ENCODE peak calls at places on chromosomes 12 and 14, in seven cellular contexts. One of them, this sample, is unnamed.

GRCh38 chr14:55532645-55533309 is 47.2 kb upstream of the KTN1 start:
- DNase-seq in mucosa of descending colon: no peak
- DNase-seq in stimulated activated CD4-positive, alpha-beta T cell treated with anti-CD3 and anti-CD28 coated beads, Interleukin-4, amount 100 ng/mL, for 1 hour: no peak
- DNase-seq in AG09319: no peak
- DNase-seq in NCI-H1694: peak
- DNase-seq in NCI-H187 treated with DMSO at 0.1 percent for 48 hours: no peak
- DNase-seq in brain microvascular endothelial cell: no peak
- DNase-seq in this sample: no peak

GRCh38 chr14:100422556-100423420 is 99.6 kb downstream of the SLC25A47 start:
- DNase-seq in mucosa of descending colon: no peak
- DNase-seq in stimulated activated CD4-positive, alpha-beta T cell treated with anti-CD3 and anti-CD28 coated beads, Interleukin-4, amount 100 ng/mL, for 1 hour: no peak
- DNase-seq in AG09319: no peak
- DNase-seq in NCI-H1694: no peak
- DNase-seq in NCI-H187 treated with DMSO at 0.1 percent for 48 hours: no peak
- DNase-seq in brain microvascular endothelial cell: peak
- DNase-seq in this sample: no peak

GRCh38 chr14:105067969-105068301 is 2.7 kb upstream of the GPR132 start:
- DNase-seq in mucosa of descending colon: no peak
- DNase-seq in stimulated activated CD4-positive, alpha-beta T cell treated with anti-CD3 and anti-CD28 coated beads, Interleukin-4, amount 100 ng/mL, for 1 hour: no peak
- DNase-seq in AG09319: no peak
- DNase-seq in NCI-H1694: no peak
- DNase-seq in NCI-H187 treated with DMSO at 0.1 percent for 48 hours: no peak
- DNase-seq in brain microvascular endothelial cell: no peak
- DNase-seq in this sample: no peak

GRCh38 chr12:27821259-27821973 is 41.4 kb upstream of the MANSC4 start:
- DNase-seq in mucosa of descending colon: peak
- DNase-seq in stimulated activated CD4-positive, alpha-beta T cell treated with anti-CD3 and anti-CD28 coated beads, Interleukin-4, amount 100 ng/mL, for 1 hour: no peak
- DNase-seq in AG09319: peak
- DNase-seq in NCI-H1694: peak
- DNase-seq in NCI-H187 treated with DMSO at 0.1 percent for 48 hours: no peak
- DNase-seq in brain microvascular endothelial cell: peak
- DNase-seq in this sample: peak

GRCh38 chr12:94380507-94380906 is 79.2 kb downstream of the CEP83 start:
- DNase-seq in mucosa of descending colon: no peak
- DNase-seq in stimulated activated CD4-positive, alpha-beta T cell treated with anti-CD3 and anti-CD28 coated beads, Interleukin-4, amount 100 ng/mL, for 1 hour: no peak
- DNase-seq in AG09319: no peak
- DNase-seq in NCI-H1694: no peak
- DNase-seq in NCI-H187 treated with DMSO at 0.1 percent for 48 hours: no peak
- DNase-seq in brain microvascular endothelial cell: no peak
- DNase-seq in this sample: no peak

GRCh38 chr14:68782091-68782981 is 10.5 kb downstream of the ZFP36L1 start:
- DNase-seq in mucosa of descending colon: no peak
- DNase-seq in stimulated activated CD4-positive, alpha-beta T cell treated with anti-CD3 and anti-CD28 coated beads, Interleukin-4, amount 100 ng/mL, for 1 hour: no peak
- DNase-seq in AG09319: no peak
- DNase-seq in NCI-H1694: no peak
- DNase-seq in NCI-H187 treated with DMSO at 0.1 percent for 48 hours: no peak
- DNase-seq in brain microvascular endothelial cell: no peak
- DNase-seq in this sample: no peak

GRCh38 chr14:32286602-32287001 is 42.5 kb upstream of the AKAP6 start:
- DNase-seq in mucosa of descending colon: no peak
- DNase-seq in stimulated activated CD4-positive, alpha-beta T cell treated with anti-CD3 and anti-CD28 coated beads, Interleukin-4, amount 100 ng/mL, for 1 hour: no peak
- DNase-seq in AG09319: no peak
- DNase-seq in NCI-H1694: no peak
- DNase-seq in NCI-H187 treated with DMSO at 0.1 percent for 48 hours: no peak
- DNase-seq in brain microvascular endothelial cell: no peak
- DNase-seq in this sample: no peak

GRCh38 chr12:48924617-48925217 is 575 bp downstream of the FKBP11 start:
- DNase-seq in mucosa of descending colon: peak
- DNase-seq in stimulated activated CD4-positive, alpha-beta T cell treated with anti-CD3 and anti-CD28 coated beads, Interleukin-4, amount 100 ng/mL, for 1 hour: peak
- DNase-seq in AG09319: no peak
- DNase-seq in NCI-H1694: no peak
- DNase-seq in NCI-H187 treated with DMSO at 0.1 percent for 48 hours: no peak
- DNase-seq in brain microvascular endothelial cell: peak
- DNase-seq in this sample: peak

GRCh38 chr14:33634631-33635030 is 316.2 kb downstream of the EGLN3 start:
- DNase-seq in mucosa of descending colon: no peak
- DNase-seq in stimulated activated CD4-positive, alpha-beta T cell treated with anti-CD3 and anti-CD28 coated beads, Interleukin-4, amount 100 ng/mL, for 1 hour: no peak
- DNase-seq in AG09319: no peak
- DNase-seq in NCI-H1694: no peak
- DNase-seq in NCI-H187 treated with DMSO at 0.1 percent for 48 hours: no peak
- DNase-seq in brain microvascular endothelial cell: peak
- DNase-seq in this sample: no peak

GRCh38 chr12:111976291-111976690 is 36.7 kb downstream of the TMEM116 start:
- DNase-seq in mucosa of descending colon: no peak
- DNase-seq in stimulated activated CD4-positive, alpha-beta T cell treated with anti-CD3 and anti-CD28 coated beads, Interleukin-4, amount 100 ng/mL, for 1 hour: no peak
- DNase-seq in AG09319: no peak
- DNase-seq in NCI-H1694: no peak
- DNase-seq in NCI-H187 treated with DMSO at 0.1 percent for 48 hours: no peak
- DNase-seq in brain microvascular endothelial cell: no peak
- DNase-seq in this sample: no peak

GRCh38 chr12:112711026-112711425 is 80.5 kb upstream of the RPH3A start:
- DNase-seq in mucosa of descending colon: no peak
- DNase-seq in stimulated activated CD4-positive, alpha-beta T cell treated with anti-CD3 and anti-CD28 coated beads, Interleukin-4, amount 100 ng/mL, for 1 hour: no peak
- DNase-seq in AG09319: no peak
- DNase-seq in NCI-H1694: no peak
- DNase-seq in NCI-H187 treated with DMSO at 0.1 percent for 48 hours: no peak
- DNase-seq in brain microvascular endothelial cell: no peak
- DNase-seq in this sample: no peak

GRCh38 chr12:15544589-15544988 is 222.3 kb downstream of the PTPRO start:
- DNase-seq in mucosa of descending colon: no peak
- DNase-seq in stimulated activated CD4-positive, alpha-beta T cell treated with anti-CD3 and anti-CD28 coated beads, Interleukin-4, amount 100 ng/mL, for 1 hour: no peak
- DNase-seq in AG09319: no peak
- DNase-seq in NCI-H1694: no peak
- DNase-seq in NCI-H187 treated with DMSO at 0.1 percent for 48 hours: no peak
- DNase-seq in brain microvascular endothelial cell: no peak
- DNase-seq in this sample: no peak

GRCh38 chr12:13179159-13180074 is 17.1 kb upstream of the EMP1 start:
- DNase-seq in mucosa of descending colon: peak
- DNase-seq in stimulated activated CD4-positive, alpha-beta T cell treated with anti-CD3 and anti-CD28 coated beads, Interleukin-4, amount 100 ng/mL, for 1 hour: peak
- DNase-seq in AG09319: no peak
- DNase-seq in NCI-H1694: no peak
- DNase-seq in NCI-H187 treated with DMSO at 0.1 percent for 48 hours: peak
- DNase-seq in brain microvascular endothelial cell: peak
- DNase-seq in this sample: peak

This sample was measured in pancreas.